ENCODE peak calls at places on chromosomes 3 and 15, in five cellular contexts. One of them, this sample, is unnamed.

GRCh38 chr3:76938962-76939361 is 100.9 kb upstream of the ROBO2 start:
- DNase-seq in central memory CD8-positive, alpha-beta T cell: no peak
- DNase-seq in hippocampal formation: no peak
- DNase-seq in endothelial cell: no peak
- DNase-seq in activated CD4-positive, alpha-beta T cell treated with anti-CD3 and anti-CD28 coated beads, Interleukin-2, amount 50 U/mL, for 24 hours: no peak
- DNase-seq in this sample: no peak

GRCh38 chr3:125057186-125057850 is 1.5 kb upstream of the HEG1 start:
- DNase-seq in central memory CD8-positive, alpha-beta T cell: no peak
- DNase-seq in hippocampal formation: no peak
- DNase-seq in endothelial cell: no peak
- DNase-seq in activated CD4-positive, alpha-beta T cell treated with anti-CD3 and anti-CD28 coated beads, Interleukin-2, amount 50 U/mL, for 24 hours: no peak
- DNase-seq in this sample: no peak

GRCh38 chr3:180252683-180253082 is 215.9 kb upstream of the PEX5L start:
- DNase-seq in central memory CD8-positive, alpha-beta T cell: no peak
- DNase-seq in hippocampal formation: no peak
- DNase-seq in endothelial cell: no peak
- DNase-seq in activated CD4-positive, alpha-beta T cell treated with anti-CD3 and anti-CD28 coated beads, Interleukin-2, amount 50 U/mL, for 24 hours: no peak
- DNase-seq in this sample: no peak

GRCh38 chr15:69727257-69727924 is 274.8 kb downstream of the RPLP1 start:
- DNase-seq in central memory CD8-positive, alpha-beta T cell: no peak
- DNase-seq in hippocampal formation: no peak
- DNase-seq in endothelial cell: no peak
- DNase-seq in activated CD4-positive, alpha-beta T cell treated with anti-CD3 and anti-CD28 coated beads, Interleukin-2, amount 50 U/mL, for 24 hours: no peak
- DNase-seq in this sample: no peak

GRCh38 chr15:73386886-73387506 is 18.2 kb upstream of the HCN4 start:
- DNase-seq in central memory CD8-positive, alpha-beta T cell: no peak
- DNase-seq in hippocampal formation: no peak
- DNase-seq in endothelial cell: no peak
- DNase-seq in activated CD4-positive, alpha-beta T cell treated with anti-CD3 and anti-CD28 coated beads, Interleukin-2, amount 50 U/mL, for 24 hours: no peak
- DNase-seq in this sample: no peak

GRCh38 chr3:29335921-29336320 is 55.0 kb downstream of the RBMS3 start:
- DNase-seq in central memory CD8-positive, alpha-beta T cell: no peak
- DNase-seq in hippocampal formation: no peak
- DNase-seq in endothelial cell: no peak
- DNase-seq in activated CD4-positive, alpha-beta T cell treated with anti-CD3 and anti-CD28 coated beads, Interleukin-2, amount 50 U/mL, for 24 hours: no peak
- DNase-seq in this sample: no peak

GRCh38 chr15:73383310-73384185 is 14.8 kb upstream of the HCN4 start:
- DNase-seq in central memory CD8-positive, alpha-beta T cell: no peak
- DNase-seq in hippocampal formation: no peak
- DNase-seq in endothelial cell: no peak
- DNase-seq in activated CD4-positive, alpha-beta T cell treated with anti-CD3 and anti-CD28 coated beads, Interleukin-2, amount 50 U/mL, for 24 hours: no peak
- DNase-seq in this sample: no peak

GRCh38 chr3:55823829-55824228 is 336.7 kb upstream of the WNT5A start:
- DNase-seq in central memory CD8-positive, alpha-beta T cell: no peak
- DNase-seq in hippocampal formation: no peak
- DNase-seq in endothelial cell: no peak
- DNase-seq in activated CD4-positive, alpha-beta T cell treated with anti-CD3 and anti-CD28 coated beads, Interleukin-2, amount 50 U/mL, for 24 hours: no peak
- DNase-seq in this sample: no peak

GRCh38 chr3:168442502-168442901 is 346.8 kb upstream of the GOLIM4 start:
- DNase-seq in central memory CD8-positive, alpha-beta T cell: no peak
- DNase-seq in hippocampal formation: no peak
- DNase-seq in endothelial cell: no peak
- DNase-seq in activated CD4-positive, alpha-beta T cell treated with anti-CD3 and anti-CD28 coated beads, Interleukin-2, amount 50 U/mL, for 24 hours: no peak
- DNase-seq in this sample: no peak

GRCh38 chr15:59169337-59169736 is 37.3 kb upstream of the LDHAL6B start:
- DNase-seq in central memory CD8-positive, alpha-beta T cell: no peak
- DNase-seq in hippocampal formation: no peak
- DNase-seq in endothelial cell: no peak
- DNase-seq in activated CD4-positive, alpha-beta T cell treated with anti-CD3 and anti-CD28 coated beads, Interleukin-2, amount 50 U/mL, for 24 hours: no peak
- DNase-seq in this sample: no peak

GRCh38 chr3:158936530-158937113 is 134.8 kb downstream of the MFSD1 start:
- DNase-seq in central memory CD8-positive, alpha-beta T cell: no peak
- DNase-seq in hippocampal formation: no peak
- DNase-seq in endothelial cell: no peak
- DNase-seq in activated CD4-positive, alpha-beta T cell treated with anti-CD3 and anti-CD28 coated beads, Interleukin-2, amount 50 U/mL, for 24 hours: no peak
- DNase-seq in this sample: no peak

GRCh38 chr3:123076496-123077418 is 9.9 kb downstream of the PDIA5 start:
- DNase-seq in central memory CD8-positive, alpha-beta T cell: no peak
- DNase-seq in hippocampal formation: no peak
- DNase-seq in endothelial cell: no peak
- DNase-seq in activated CD4-positive, alpha-beta T cell treated with anti-CD3 and anti-CD28 coated beads, Interleukin-2, amount 50 U/mL, for 24 hours: no peak
- DNase-seq in this sample: no peak

GRCh38 chr15:40439461-40440299 is 1.1 kb upstream of the BAHD1 start:
- DNase-seq in central memory CD8-positive, alpha-beta T cell: no peak
- DNase-seq in hippocampal formation: no peak
- DNase-seq in endothelial cell: no peak
- DNase-seq in activated CD4-positive, alpha-beta T cell treated with anti-CD3 and anti-CD28 coated beads, Interleukin-2, amount 50 U/mL, for 24 hours: no peak
- DNase-seq in this sample: no peak

GRCh38 chr15:43414196-43414595 is 43.3 kb downstream of the TUBGCP4 start:
- DNase-seq in central memory CD8-positive, alpha-beta T cell: no peak
- DNase-seq in hippocampal formation: no peak
- DNase-seq in endothelial cell: no peak
- DNase-seq in activated CD4-positive, alpha-beta T cell treated with anti-CD3 and anti-CD28 coated beads, Interleukin-2, amount 50 U/mL, for 24 hours: no peak
- DNase-seq in this sample: no peak

GRCh38 chr3:166533740-166534139 is 696.5 kb upstream of the BCHE start:
- DNase-seq in central memory CD8-positive, alpha-beta T cell: no peak
- DNase-seq in hippocampal formation: no peak
- DNase-seq in endothelial cell: no peak
- DNase-seq in activated CD4-positive, alpha-beta T cell treated with anti-CD3 and anti-CD28 coated beads, Interleukin-2, amount 50 U/mL, for 24 hours: no peak
- DNase-seq in this sample: no peak

GRCh38 chr3:56042326-56042951 is 425.8 kb downstream of the ERC2 start:
- DNase-seq in central memory CD8-positive, alpha-beta T cell: no peak
- DNase-seq in hippocampal formation: no peak
- DNase-seq in endothelial cell: no peak
- DNase-seq in activated CD4-positive, alpha-beta T cell treated with anti-CD3 and anti-CD28 coated beads, Interleukin-2, amount 50 U/mL, for 24 hours: no peak
- DNase-seq in this sample: no peak

GRCh38 chr15:56956538-56956937 is 38.1 kb downstream of the TCF12 start:
- DNase-seq in central memory CD8-positive, alpha-beta T cell: no peak
- DNase-seq in hippocampal formation: no peak
- DNase-seq in endothelial cell: no peak
- DNase-seq in activated CD4-positive, alpha-beta T cell treated with anti-CD3 and anti-CD28 coated beads, Interleukin-2, amount 50 U/mL, for 24 hours: no peak
- DNase-seq in this sample: no peak

GRCh38 chr15:33132722-33133345 is 61.7 kb downstream of the FMN1 start:
- DNase-seq in central memory CD8-positive, alpha-beta T cell: no peak
- DNase-seq in hippocampal formation: no peak
- DNase-seq in endothelial cell: peak
- DNase-seq in activated CD4-positive, alpha-beta T cell treated with anti-CD3 and anti-CD28 coated beads, Interleukin-2, amount 50 U/mL, for 24 hours: no peak
- DNase-seq in this sample: no peak

This sample was measured in D721Med.